ENCODE peak calls at places on chromosomes 11 and 22, in seven cellular contexts. W is hypothalamus, M is T-helper 17 cell, P is NCI-H1436, L is cardiac septum, H is NCI-H748 treated with DMSO at 0.1 percent for 48 hours, I is AG10803. Z is an unnamed sample.

GRCh38 chr11:133929401-133930052 is 27.2 kb downstream of the IGSF9B start:
- DNase-seq in I (no peak), P (no peak), M (no peak), H (no peak), W (no peak), L (no peak), Z (no peak)

GRCh38 chr22:50606126-50606525 is 5.5 kb downstream of the MAPK8IP2 start:
- DNase-seq in P (no peak), M (no peak), W (no peak), H (no peak), I (no peak), L (peak; percentile 47), Z (no peak)

GRCh38 chr11:107661656-107662055 is 50.2 kb downstream of the SLN start:
- DNase-seq in M (no peak), L (no peak), H (no peak), P (no peak), W (no peak), I (no peak), Z (no peak)

GRCh38 chr11:3127706-3128355 is 37.3 kb downstream of the OSBPL5 start:
- DNase-seq in P (no peak), L (peak; percentile 64), W (no peak), I (no peak), M (peak; percentile 5), H (no peak), Z (no peak)

GRCh38 chr22:42794551-42795510 is 62.2 kb downstream of the ARFGAP3 start:
- DNase-seq in M (no peak), I (peak; percentile 13), L (peak; percentile 57), H (no peak), W (no peak), P (no peak), Z (no peak)

GRCh38 chr11:62603072-62603408 is 1.4 kb upstream of the MTA2 start:
- DNase-seq in H (no peak), W (no peak), L (no peak), M (no peak), P (no peak), I (no peak), Z (no peak)

GRCh38 chr11:2739531-2740274 is 39.9 kb upstream of the KCNQ1OT1 start:
- DNase-seq in W (no peak), M (no peak), L (no peak), H (no peak), I (no peak), P (no peak), Z (no peak)

GRCh38 chr11:13009921-13010736 is 1.0 kb downstream of the RASSF10 start:
- DNase-seq in W (no peak), M (no peak), H (peak; percentile 57), I (no peak), P (peak; percentile 44), L (no peak), Z (no peak)

GRCh38 chr11:102783720-102784119 is 3.3 kb upstream of the MMP10 start:
- DNase-seq in W (no peak), H (peak; percentile 87), I (no peak), P (no peak), L (no peak), M (no peak), Z (no peak)

GRCh38 chr11:65275906-65276305 is 14.1 kb downstream of the POLA2 start:
- DNase-seq in M (no peak), I (no peak), P (no peak), H (no peak), L (no peak), W (no peak), Z (no peak)

GRCh38 chr11:17475666-17476316 is 854 bp downstream of the ABCC8 start:
- DNase-seq in M (no peak), I (no peak), H (no peak), P (no peak), W (no peak), L (no peak), Z (no peak)

GRCh38 chr11:75714211-75714610 is 3.4 kb upstream of the MOGAT2 start:
- DNase-seq in H (no peak), I (no peak), M (no peak), L (no peak), P (no peak), W (no peak), Z (no peak)

GRCh38 chr11:12565406-12565805 is 108.8 kb upstream of the TEAD1 start:
- DNase-seq in L (no peak), I (peak; percentile 66), H (no peak), M (no peak), W (no peak), P (no peak), Z (no peak)

GRCh38 chr11:74321487-74322188 is 10.2 kb upstream of the P4HA3 start:
- DNase-seq in M (no peak), W (no peak), H (peak; percentile 27), I (peak; percentile 71), P (no peak), L (no peak), Z (no peak)

GRCh38 chr11:14904745-14905103 is 12.7 kb upstream of the CYP2R1 start:
- DNase-seq in W (peak; percentile 41), M (peak; percentile 65), H (no peak), I (peak; percentile 63), P (no peak), L (peak; percentile 94), Z (peak; percentile 77)

GRCh38 chr22:49968831-49969661 is 8.5 kb downstream of the PIM3 start:
- DNase-seq in H (no peak), P (no peak), W (no peak), I (no peak), M (no peak), L (peak; percentile 67), Z (peak; percentile 73)

GRCh38 chr11:47257518-47258316 is at the start of gene NR1H3:
- DNase-seq in I (peak; percentile 56), M (no peak), W (no peak), L (no peak), H (no peak), P (no peak), Z (peak; percentile 88)

GRCh38 chr22:49590851-49591445 is 236.7 kb downstream of the BRD1 start:
- DNase-seq in P (no peak), W (no peak), L (peak; percentile 27), M (no peak), H (no peak), I (no peak), Z (no peak)

GRCh38 chr11:69427337-69427736 is 54.1 kb upstream of the LINC01488 start:
- DNase-seq in W (no peak), H (no peak), L (peak; percentile 67), P (no peak), M (no peak), I (no peak), Z (no peak)

GRCh38 chr22:35219012-35219411 is 38.3 kb upstream of the HMGXB4 start:
- DNase-seq in L (no peak), M (no peak), P (no peak), I (peak; percentile 68), W (no peak), H (no peak), Z (no peak)

GRCh38 chr11:61718046-61718531 is 34.3 kb upstream of the MYRF start:
- DNase-seq in P (no peak), I (no peak), W (no peak), H (no peak), M (no peak), L (no peak), Z (no peak)

GRCh38 chr11:65776710-65777141 is 4.0 kb downstream of the AP5B1 start:
- DNase-seq in M (no peak), I (no peak), H (no peak), P (no peak), L (no peak), W (no peak), Z (no peak)

GRCh38 chr11:68106165-68106940 is 14.8 kb downstream of the CHKA start:
- DNase-seq in P (no peak), M (no peak), L (no peak), H (no peak), I (no peak), W (no peak), Z (no peak)

GRCh38 chr11:8036002-8036802 is 44.8 kb upstream of the TUB start:
- DNase-seq in M (no peak), P (no peak), I (no peak), L (peak; percentile 50), H (no peak), W (no peak), Z (no peak)

GRCh38 chr11:33701831-33702230 is 1.2 kb upstream of the C11orf91 start:
- DNase-seq in H (no peak), P (no peak), I (peak; percentile 81), M (no peak), L (no peak), W (no peak), Z (no peak)

Z was measured in coronary artery.